ENCODE peak calls at places on chromosomes 7 and 10, in six cellular contexts. L is mesendoderm, J is right cardiac atrium, X is adrenal gland, Y is colonic mucosa, D is upper lobe of right lung. E is an unnamed sample.
A peak's percentile ranks its signal among the peaks of the same experiment; 100 is the strongest.

GRCh38 chr10:69730251-69731156 is 71.2 kb upstream of the COL13A1 start:
- DNase-seq in X (peak; percentile 65), Y (no peak), D (peak; percentile 66), L (no peak), J (peak; percentile 57), E (peak; percentile 73)

GRCh38 chr7:151051108-151051507 is 2.8 kb downstream of the ASIC3 start:
- DNase-seq in X (peak; percentile 75), J (peak; percentile 63), Y (peak; percentile 45), L (peak; percentile 89), D (peak; percentile 79), E (peak; percentile 69)

GRCh38 chr7:123054357-123055133 is 59.0 kb upstream of the TAS2R16 start:
- DNase-seq in J (no peak), L (peak; percentile 77), X (no peak), D (no peak), Y (no peak), E (no peak)

GRCh38 chr10:79380125-79380917 is 33.1 kb downstream of the PPIF start:
- DNase-seq in L (no peak), X (peak; percentile 49), D (no peak), Y (peak; percentile 51), J (no peak), E (no peak)

GRCh38 chr10:101292194-101293006 is 61.6 kb upstream of the BTRC start:
- DNase-seq in L (no peak), X (no peak), J (peak; percentile 28), D (no peak), Y (no peak), E (peak; percentile 28)

GRCh38 chr7:24777811-24778210 is 20.5 kb upstream of the GSDME start:
- DNase-seq in X (no peak), L (no peak), Y (no peak), D (no peak), J (no peak), E (no peak)

GRCh38 chr10:72175166-72175565 is 40.6 kb upstream of the ANAPC16 start:
- DNase-seq in L (no peak), Y (no peak), J (no peak), X (no peak), D (no peak), E (no peak)

GRCh38 chr7:144725070-144725469 is 110.8 kb downstream of the TPK1 start:
- DNase-seq in X (no peak), D (no peak), L (no peak), J (no peak), Y (no peak), E (no peak)

GRCh38 chr10:27620425-27621397 is 116.6 kb downstream of the RAB18 start:
- DNase-seq in L (no peak), J (peak; percentile 25), X (no peak), Y (no peak), D (no peak), E (no peak)

GRCh38 chr7:23333671-23334246 is 34.6 kb downstream of the MALSU1 start:
- DNase-seq in D (no peak), Y (no peak), J (peak; percentile 64), L (no peak), X (no peak), E (peak; percentile 8)

GRCh38 chr10:32692174-32692573 is 246.2 kb downstream of the CCDC7 start:
- DNase-seq in Y (no peak), L (no peak), X (no peak), D (no peak), J (no peak), E (no peak)

GRCh38 chr7:136033413-136034031 is 56.4 kb upstream of the MTPN start:
- DNase-seq in J (no peak), X (peak; percentile 35), Y (no peak), D (no peak), L (peak; percentile 4), E (peak; percentile 28)

GRCh38 chr7:44477063-44477830 is 13.2 kb downstream of the NUDCD3 start:
- DNase-seq in Y (peak; percentile 42), X (peak; percentile 77), L (peak; percentile 95), D (no peak), J (peak; percentile 55), E (peak; percentile 24)

GRCh38 chr10:71454347-71454746 is 57.6 kb downstream of the CDH23 start:
- DNase-seq in J (no peak), X (no peak), D (no peak), L (no peak), Y (no peak), E (no peak)

GRCh38 chr7:37908221-37908788 is 8.3 kb downstream of the SFRP4 start:
- DNase-seq in Y (no peak), L (peak; percentile 40), J (no peak), X (no peak), D (no peak), E (no peak)

GRCh38 chr10:101749033-101749432 is 26.9 kb downstream of the FGF8 start:
- DNase-seq in X (no peak), Y (no peak), D (no peak), L (peak; percentile 90), J (no peak), E (no peak)

GRCh38 chr10:35447693-35448407 is 111.5 kb downstream of the CCNY start:
- DNase-seq in L (peak; percentile 59), D (no peak), J (no peak), X (peak; percentile 60), Y (peak; percentile 58), E (no peak)
- H3K4me1 ChIP-seq in L (peaks cover 11% of the 10 kb centered on the region), D (peaks cover 55% of the 10 kb centered on the region), J (peaks cover 40% of the 10 kb centered on the region), X (peaks cover 61% of the 10 kb centered on the region), Y (peaks cover 8% of the 10 kb centered on the region), E (peaks cover 62% of the 10 kb centered on the region)

DNA sequence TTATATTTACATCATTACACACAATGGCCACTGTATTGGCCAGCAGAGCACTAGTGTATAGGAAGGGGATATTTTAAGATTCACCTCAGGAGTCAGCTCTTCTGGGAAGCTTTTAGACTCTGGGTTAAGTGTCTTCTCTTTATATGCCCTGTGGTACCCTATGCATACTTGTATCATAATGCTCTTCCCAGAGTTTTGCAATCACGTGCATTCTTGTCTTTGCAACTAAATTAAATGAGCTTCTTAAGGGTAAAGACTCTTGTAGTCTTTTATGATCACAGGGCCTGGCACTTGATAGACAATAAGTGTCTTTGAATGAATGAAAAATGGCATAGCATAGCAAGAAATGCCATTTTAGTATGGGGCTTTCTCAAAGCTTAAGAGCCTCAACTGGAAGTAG is 35.4 kb upstream of the ARMS2 start:
- DNase-seq in X (no peak), J (no peak), D (no peak), L (no peak), Y (no peak), E (no peak)
- H3K27ac ChIP-seq in X (no peak overlapping the region), J (no peak overlapping the region), D (no peak overlapping the region), L (no peak overlapping the region), Y (no peak overlapping the region), E (no peak overlapping the region)

DNA sequence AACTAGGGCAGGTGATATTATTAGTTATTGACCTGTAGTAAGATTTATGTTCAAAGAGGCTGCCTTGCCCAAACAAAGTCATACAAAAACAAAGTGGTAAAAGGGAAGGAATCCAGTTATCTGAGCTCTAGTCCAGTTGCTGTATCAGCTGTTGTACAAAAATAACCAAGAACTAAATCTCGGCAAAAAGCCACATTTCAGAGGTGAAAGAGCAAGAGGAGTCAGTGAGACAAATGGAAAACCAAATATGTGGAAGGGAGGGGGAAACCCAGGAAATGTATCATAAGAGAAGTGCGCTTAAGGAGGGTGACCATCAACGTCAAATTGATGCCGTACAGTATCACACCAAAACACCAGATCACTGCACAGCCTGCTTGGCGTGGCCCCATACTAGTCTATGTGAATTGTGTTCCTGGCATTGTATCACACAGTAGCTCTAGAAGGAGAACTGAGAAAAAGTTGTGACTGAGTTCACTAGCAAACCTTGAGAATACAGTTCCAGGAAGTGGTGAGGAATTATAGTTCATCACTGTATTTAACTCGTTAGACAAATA is 6.4 kb downstream of the AGBL3 start:
- DNase-seq in L (no peak), D (no peak), Y (no peak), X (no peak), J (no peak), E (no peak)
- H3K4me3 ChIP-seq in L (no peak overlapping the region), D (no peak overlapping the region), Y (no peak overlapping the region), X (no peak overlapping the region), J (no peak overlapping the region), E (no peak overlapping the region)

GRCh38 chr7:47515305-47515834 is 66.5 kb downstream of the TNS3 start:
- DNase-seq in J (no peak), D (no peak), L (no peak), Y (no peak), X (no peak), E (no peak)

GRCh38 chr7:47513741-47514241 is 68.1 kb downstream of the TNS3 start:
- DNase-seq in L (no peak), Y (peak; percentile 33), X (peak; percentile 60), J (no peak), D (no peak), E (no peak)

GRCh38 chr7:47514367-47514766 is 67.5 kb downstream of the TNS3 start:
- DNase-seq in L (no peak), D (no peak), X (no peak), J (no peak), Y (no peak), E (no peak)

GRCh38 chr7:47516386-47516785 is 65.5 kb downstream of the TNS3 start:
- DNase-seq in D (no peak), Y (no peak), L (no peak), X (no peak), J (no peak), E (no peak)

DNA sequence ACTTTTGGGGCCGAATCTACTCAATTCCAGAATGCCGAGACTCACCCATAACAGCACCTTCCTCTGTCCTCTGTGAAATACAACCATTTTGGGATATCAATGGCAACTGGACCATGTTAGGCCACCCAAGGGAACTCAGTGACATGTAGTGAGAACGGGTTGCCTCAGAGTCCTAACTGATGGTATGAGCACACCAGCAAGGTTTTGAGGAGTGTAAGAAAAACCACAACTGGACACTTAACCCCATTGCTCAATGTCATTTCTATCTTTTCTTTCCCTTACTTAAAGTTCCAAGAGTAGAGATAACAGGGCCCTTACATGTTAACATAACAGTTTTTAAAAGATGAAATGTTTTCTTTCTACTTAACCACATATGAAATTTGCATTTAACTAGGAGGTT is 67.1 kb downstream of the TNS3 start:
- DNase-seq in X (no peak), D (no peak), Y (no peak), L (no peak), J (no peak), E (no peak)
- H3K4me1 ChIP-seq in X (peaks cover 61% of the 10 kb centered on the region), D (peaks cover 41% of the 10 kb centered on the region), Y (no peaks in the 10 kb centered on the region), L (peaks cover 5% of the 10 kb centered on the region), J (peaks cover 12% of the 10 kb centered on the region), E (peaks cover 32% of the 10 kb centered on the region)